ENCODE peak calls at places on chromosome 13, in ten cellular contexts. O is left cardiac atrium; J is aorta; N is body of pancreas; S is stimulated activated effector memory CD8-positive, alpha-beta T cell treated with anti-CD3 and anti-CD28 coated beads, Interleukin-12 subunit alpha, Interleukin-12 subunit beta, amount 100 ng/mL, for 72 hours; L is heart right ventricle; T is left ventricle myocardium superior; Z is right cardiac atrium; Q is IMR-90; P is psoas muscle. H is an unnamed sample.
A peak's percentile ranks its signal among the peaks of the same experiment; 100 is the strongest.

GRCh38 chr13:77379508-77379907 is 52.6 kb upstream of the MYCBP2 start:
- ATAC-seq in N (no peak), J (no peak), S (no peak), O (no peak), L (no peak), Z (no peak), Q (no peak), T (no peak), P (no peak), H (no peak)

GRCh38 chr13:32443111-32443510 is 15.2 kb upstream of the N4BP2L1 start:
- ATAC-seq in S (peak; percentile 55), L (no peak), P (peak; percentile 26), T (no peak), O (no peak), J (no peak), Q (no peak), N (no peak), Z (no peak), H (no peak)

GRCh38 chr13:35354305-35354704 is 122.2 kb downstream of the MAB21L1 start:
- ATAC-seq in J (no peak), N (no peak), P (no peak), L (no peak), S (no peak), O (no peak), T (no peak), Z (no peak), Q (no peak), H (no peak)

GRCh38 chr13:29885967-29886366 is 35.5 kb upstream of the UBL3 start:
- ATAC-seq in S (peak; percentile 53), N (no peak), Z (no peak), P (no peak), T (no peak), J (no peak), O (no peak), Q (no peak), L (no peak), H (no peak)

GRCh38 chr13:85650613-85651012 is 148.6 kb downstream of the SLITRK6 start:
- ATAC-seq in N (no peak), S (no peak), J (no peak), O (no peak), Q (no peak), Z (no peak), P (no peak), L (no peak), T (no peak), H (no peak)

GRCh38 chr13:30796833-30797601 is 61.7 kb downstream of the ALOX5AP start:
- ATAC-seq in T (no peak), Q (no peak), O (no peak), L (no peak), J (no peak), P (peak; percentile 29), N (no peak), Z (no peak), S (peak; percentile 83), H (no peak)

GRCh38 chr13:23321534-23322241 is 111.8 kb downstream of the SACS start:
- ATAC-seq in Q (peak; percentile 82), O (peak; percentile 97), P (peak; percentile 96), J (peak; percentile 79), Z (peak; percentile 93), N (peak; percentile 58), S (peak; percentile 90), T (peak; percentile 83), L (peak; percentile 94), H (peak; percentile 90)

GRCh38 chr13:46172531-46172991 is 9.4 kb downstream of the LCP1 start:
- ATAC-seq in T (peak; percentile 34), Z (peak; percentile 38), O (peak; percentile 52), S (peak; percentile 79), J (no peak), P (no peak), Q (no peak), N (no peak), L (peak; percentile 45), H (no peak)

GRCh38 chr13:114140909-114141255 is 8.5 kb upstream of the RASA3 start:
- ATAC-seq in O (no peak), S (peak; percentile 53), Q (no peak), N (no peak), T (no peak), Z (no peak), J (no peak), P (no peak), L (no peak), H (no peak)